ENCODE peak calls at places on chromosomes 12 and 14, in eight cellular contexts. One of them, this sample, is unnamed.

GRCh38 chr12:122303068-122303467 is 36.8 kb upstream of the VPS33A start:
- DNase-seq in GM13976: no peak
- DNase-seq in cardiac fibroblast: no peak
- DNase-seq in naive thymus-derived CD4-positive, alpha-beta T cell: no peak
- DNase-seq in naive thymus-derived CD8-positive, alpha-beta T cell: no peak
- DNase-seq in GM04504: no peak
- DNase-seq in amniotic stem cell: no peak
- DNase-seq in LoVo: no peak
- DNase-seq in this sample: no peak

GRCh38 chr14:23294734-23295561 is 7.7 kb downstream of the PPP1R3E start:
- DNase-seq in LoVo: peak
- DNase-seq in GM13976: peak
- DNase-seq in naive thymus-derived CD4-positive, alpha-beta T cell: peak
- DNase-seq in cardiac fibroblast: peak
- DNase-seq in amniotic stem cell: peak
- DNase-seq in GM04504: no peak
- DNase-seq in naive thymus-derived CD8-positive, alpha-beta T cell: peak
- DNase-seq in this sample: peak

GRCh38 chr12:6104027-6104426 is 20.4 kb downstream of the VWF start:
- DNase-seq in GM04504: no peak
- DNase-seq in LoVo: no peak
- DNase-seq in naive thymus-derived CD4-positive, alpha-beta T cell: no peak
- DNase-seq in naive thymus-derived CD8-positive, alpha-beta T cell: no peak
- DNase-seq in GM13976: no peak
- DNase-seq in amniotic stem cell: no peak
- DNase-seq in cardiac fibroblast: no peak
- DNase-seq in this sample: peak

GRCh38 chr14:100383727-100384158 is 60.6 kb downstream of the SLC25A47 start:
- DNase-seq in cardiac fibroblast: peak
- DNase-seq in LoVo: peak
- DNase-seq in naive thymus-derived CD4-positive, alpha-beta T cell: peak
- DNase-seq in amniotic stem cell: no peak
- DNase-seq in GM13976: peak
- DNase-seq in GM04504: no peak
- DNase-seq in naive thymus-derived CD8-positive, alpha-beta T cell: peak
- DNase-seq in this sample: peak

GRCh38 chr12:34236073-34236472 is 213.8 kb downstream of the ALG10 start:
- DNase-seq in LoVo: no peak
- DNase-seq in naive thymus-derived CD4-positive, alpha-beta T cell: no peak
- DNase-seq in GM04504: no peak
- DNase-seq in naive thymus-derived CD8-positive, alpha-beta T cell: no peak
- DNase-seq in GM13976: no peak
- DNase-seq in cardiac fibroblast: no peak
- DNase-seq in amniotic stem cell: no peak
- DNase-seq in this sample: no peak

GRCh38 chr14:64176330-64176729 is 117.8 kb downstream of the ESR2 start:
- DNase-seq in naive thymus-derived CD8-positive, alpha-beta T cell: no peak
- DNase-seq in amniotic stem cell: no peak
- DNase-seq in GM04504: no peak
- DNase-seq in naive thymus-derived CD4-positive, alpha-beta T cell: no peak
- DNase-seq in GM13976: no peak
- DNase-seq in cardiac fibroblast: no peak
- DNase-seq in LoVo: no peak
- DNase-seq in this sample: no peak

GRCh38 chr14:89284368-89285058 is 132.5 kb downstream of the FOXN3 start:
- DNase-seq in GM13976: no peak
- DNase-seq in naive thymus-derived CD8-positive, alpha-beta T cell: no peak
- DNase-seq in naive thymus-derived CD4-positive, alpha-beta T cell: no peak
- DNase-seq in LoVo: no peak
- DNase-seq in GM04504: no peak
- DNase-seq in cardiac fibroblast: no peak
- DNase-seq in amniotic stem cell: peak
- DNase-seq in this sample: no peak

GRCh38 chr14:65840786-65841185 is 428.3 kb downstream of the FUT8 start:
- DNase-seq in GM04504: peak
- DNase-seq in cardiac fibroblast: peak
- DNase-seq in amniotic stem cell: no peak
- DNase-seq in LoVo: no peak
- DNase-seq in naive thymus-derived CD4-positive, alpha-beta T cell: no peak
- DNase-seq in GM13976: no peak
- DNase-seq in naive thymus-derived CD8-positive, alpha-beta T cell: no peak
- DNase-seq in this sample: no peak

GRCh38 chr12:104653730-104654328 is 197.1 kb downstream of the CHST11 start:
- DNase-seq in GM13976: peak
- DNase-seq in naive thymus-derived CD4-positive, alpha-beta T cell: peak
- DNase-seq in LoVo: peak
- DNase-seq in GM04504: no peak
- DNase-seq in naive thymus-derived CD8-positive, alpha-beta T cell: no peak
- DNase-seq in cardiac fibroblast: no peak
- DNase-seq in amniotic stem cell: no peak
- DNase-seq in this sample: peak

GRCh38 chr14:96579855-96580254 is 77.7 kb downstream of the PAPOLA start:
- DNase-seq in naive thymus-derived CD4-positive, alpha-beta T cell: no peak
- DNase-seq in GM04504: no peak
- DNase-seq in amniotic stem cell: no peak
- DNase-seq in cardiac fibroblast: no peak
- DNase-seq in LoVo: no peak
- DNase-seq in naive thymus-derived CD8-positive, alpha-beta T cell: no peak
- DNase-seq in GM13976: no peak
- DNase-seq in this sample: no peak

GRCh38 chr12:95553202-95553943 is 2.1 kb upstream of the USP44 start:
- DNase-seq in naive thymus-derived CD8-positive, alpha-beta T cell: no peak
- DNase-seq in cardiac fibroblast: no peak
- DNase-seq in GM13976: no peak
- DNase-seq in amniotic stem cell: no peak
- DNase-seq in LoVo: no peak
- DNase-seq in naive thymus-derived CD4-positive, alpha-beta T cell: no peak
- DNase-seq in GM04504: no peak
- DNase-seq in this sample: no peak

GRCh38 chr12:123937707-123938600 is 34.7 kb downstream of the CCDC92 start:
- DNase-seq in naive thymus-derived CD8-positive, alpha-beta T cell: peak
- DNase-seq in naive thymus-derived CD4-positive, alpha-beta T cell: peak
- DNase-seq in GM13976: peak
- DNase-seq in GM04504: no peak
- DNase-seq in LoVo: no peak
- DNase-seq in cardiac fibroblast: no peak
- DNase-seq in amniotic stem cell: no peak
- DNase-seq in this sample: peak

GRCh38 chr12:119410396-119410795 is 75.9 kb downstream of the CCDC60 start:
- DNase-seq in cardiac fibroblast: no peak
- DNase-seq in naive thymus-derived CD4-positive, alpha-beta T cell: no peak
- DNase-seq in GM13976: no peak
- DNase-seq in naive thymus-derived CD8-positive, alpha-beta T cell: no peak
- DNase-seq in GM04504: no peak
- DNase-seq in amniotic stem cell: no peak
- DNase-seq in LoVo: no peak
- DNase-seq in this sample: no peak

GRCh38 chr12:68267892-68268396 is 14.5 kb upstream of the IL22 start:
- DNase-seq in amniotic stem cell: no peak
- DNase-seq in GM04504: peak
- DNase-seq in naive thymus-derived CD8-positive, alpha-beta T cell: no peak
- DNase-seq in GM13976: no peak
- DNase-seq in LoVo: no peak
- DNase-seq in naive thymus-derived CD4-positive, alpha-beta T cell: no peak
- DNase-seq in cardiac fibroblast: peak
- DNase-seq in this sample: no peak

GRCh38 chr14:97713023-97713422 is 915.8 kb downstream of the VRK1 start:
- DNase-seq in GM04504: no peak
- DNase-seq in cardiac fibroblast: peak
- DNase-seq in naive thymus-derived CD4-positive, alpha-beta T cell: no peak
- DNase-seq in amniotic stem cell: no peak
- DNase-seq in naive thymus-derived CD8-positive, alpha-beta T cell: no peak
- DNase-seq in GM13976: no peak
- DNase-seq in LoVo: peak
- DNase-seq in this sample: no peak

GRCh38 chr14:106691601-106692291 is 1165.4 kb downstream of the TMEM121 start:
- DNase-seq in GM13976: peak
- DNase-seq in naive thymus-derived CD8-positive, alpha-beta T cell: peak
- DNase-seq in naive thymus-derived CD4-positive, alpha-beta T cell: peak
- DNase-seq in amniotic stem cell: no peak
- DNase-seq in GM04504: no peak
- DNase-seq in cardiac fibroblast: peak
- DNase-seq in LoVo: no peak
- DNase-seq in this sample: peak

GRCh38 chr12:122646568-122647220 is 56.5 kb downstream of the HCAR2 start:
- DNase-seq in naive thymus-derived CD4-positive, alpha-beta T cell: no peak
- DNase-seq in GM13976: peak
- DNase-seq in naive thymus-derived CD8-positive, alpha-beta T cell: no peak
- DNase-seq in amniotic stem cell: peak
- DNase-seq in cardiac fibroblast: peak
- DNase-seq in LoVo: no peak
- DNase-seq in GM04504: peak
- DNase-seq in this sample: peak

GRCh38 chr12:12800406-12801180 is 12.6 kb upstream of the DDX47 start:
- DNase-seq in LoVo: peak
- DNase-seq in naive thymus-derived CD8-positive, alpha-beta T cell: no peak
- DNase-seq in cardiac fibroblast: peak
- DNase-seq in GM13976: no peak
- DNase-seq in GM04504: no peak
- DNase-seq in amniotic stem cell: no peak
- DNase-seq in naive thymus-derived CD4-positive, alpha-beta T cell: no peak
- DNase-seq in this sample: no peak

GRCh38 chr14:102594514-102595175 is 2.2 kb downstream of the RCOR1 start:
- DNase-seq in naive thymus-derived CD4-positive, alpha-beta T cell: peak
- DNase-seq in amniotic stem cell: peak
- DNase-seq in GM13976: peak
- DNase-seq in LoVo: peak
- DNase-seq in GM04504: no peak
- DNase-seq in naive thymus-derived CD8-positive, alpha-beta T cell: peak
- DNase-seq in cardiac fibroblast: peak
- DNase-seq in this sample: peak

GRCh38 chr14:54599932-54600331 is 33.0 kb downstream of the SAMD4A start:
- DNase-seq in GM04504: no peak
- DNase-seq in naive thymus-derived CD4-positive, alpha-beta T cell: no peak
- DNase-seq in naive thymus-derived CD8-positive, alpha-beta T cell: no peak
- DNase-seq in GM13976: no peak
- DNase-seq in amniotic stem cell: no peak
- DNase-seq in cardiac fibroblast: peak
- DNase-seq in LoVo: no peak
- DNase-seq in this sample: no peak

GRCh38 chr12:76124456-76124855 is 40.0 kb upstream of the NAP1L1 start:
- DNase-seq in naive thymus-derived CD8-positive, alpha-beta T cell: no peak
- DNase-seq in GM13976: no peak
- DNase-seq in LoVo: no peak
- DNase-seq in amniotic stem cell: no peak
- DNase-seq in naive thymus-derived CD4-positive, alpha-beta T cell: no peak
- DNase-seq in cardiac fibroblast: peak
- DNase-seq in GM04504: no peak
- DNase-seq in this sample: no peak

GRCh38 chr14:101025131-101025530 is 121.6 kb upstream of the RTL1 start:
- DNase-seq in cardiac fibroblast: no peak
- DNase-seq in LoVo: no peak
- DNase-seq in naive thymus-derived CD4-positive, alpha-beta T cell: no peak
- DNase-seq in GM04504: no peak
- DNase-seq in GM13976: no peak
- DNase-seq in naive thymus-derived CD8-positive, alpha-beta T cell: no peak
- DNase-seq in amniotic stem cell: no peak
- DNase-seq in this sample: no peak

GRCh38 chr14:54487771-54488170 is 1.0 kb downstream of the GMFB start:
- DNase-seq in amniotic stem cell: no peak
- DNase-seq in naive thymus-derived CD4-positive, alpha-beta T cell: no peak
- DNase-seq in LoVo: no peak
- DNase-seq in naive thymus-derived CD8-positive, alpha-beta T cell: no peak
- DNase-seq in GM04504: no peak
- DNase-seq in GM13976: peak
- DNase-seq in cardiac fibroblast: peak
- DNase-seq in this sample: no peak

GRCh38 chr14:85731198-85731597 is 201.3 kb downstream of the FLRT2 start:
- DNase-seq in naive thymus-derived CD8-positive, alpha-beta T cell: no peak
- DNase-seq in cardiac fibroblast: peak
- DNase-seq in amniotic stem cell: no peak
- DNase-seq in GM13976: no peak
- DNase-seq in naive thymus-derived CD4-positive, alpha-beta T cell: no peak
- DNase-seq in LoVo: no peak
- DNase-seq in GM04504: peak
- DNase-seq in this sample: no peak

GRCh38 chr14:47392351-47392750 is 283.1 kb downstream of the MDGA2 start:
- DNase-seq in LoVo: no peak
- DNase-seq in GM13976: no peak
- DNase-seq in naive thymus-derived CD4-positive, alpha-beta T cell: no peak
- DNase-seq in amniotic stem cell: no peak
- DNase-seq in naive thymus-derived CD8-positive, alpha-beta T cell: no peak
- DNase-seq in cardiac fibroblast: no peak
- DNase-seq in GM04504: no peak
- DNase-seq in this sample: no peak

GRCh38 chr12:50569876-50570275 is 65.1 kb downstream of the DIP2B start:
- DNase-seq in naive thymus-derived CD8-positive, alpha-beta T cell: no peak
- DNase-seq in naive thymus-derived CD4-positive, alpha-beta T cell: no peak
- DNase-seq in GM13976: no peak
- DNase-seq in amniotic stem cell: no peak
- DNase-seq in LoVo: no peak
- DNase-seq in cardiac fibroblast: peak
- DNase-seq in GM04504: no peak
- DNase-seq in this sample: no peak

This sample was measured in naive B cell.